ENCODE peak calls at places on chromosome 11, in six cellular contexts. S, N, M, K, E and I are unnamed samples.

GRCh38 chr11:66451663-66452062 is 13.0 kb upstream of the MRPL11 start:
- DNase-seq in S (no peak), N (no peak), M (no peak), K (no peak), E (no peak), I (no peak)

GRCh38 chr11:122706689-122707088 is 51.2 kb downstream of the UBASH3B start:
- DNase-seq in S (no peak), N (no peak), M (no peak), K (no peak), E (no peak), I (no peak)

GRCh38 chr11:110763249-110764011 is 51.2 kb upstream of the ARHGAP20 start:
- DNase-seq in S (peak), N (peak), M (no peak), K (no peak), E (no peak), I (no peak)

GRCh38 chr11:73244589-73245240 is 26.6 kb downstream of the P2RY2 start:
- DNase-seq in S (no peak), N (no peak), M (no peak), K (no peak), E (no peak), I (no peak)

GRCh38 chr11:126917531-126918204 is 82.9 kb downstream of the KIRREL3 start:
- DNase-seq in S (no peak), N (no peak), M (peak), K (no peak), E (no peak), I (peak)

GRCh38 chr11:33898957-33899356 is 7.1 kb upstream of the LMO2 start:
- DNase-seq in S (no peak), N (no peak), M (no peak), K (no peak), E (no peak), I (no peak)

GRCh38 chr11:130043575-130043974 is 26.1 kb upstream of the APLP2 start:
- DNase-seq in S (peak), N (no peak), M (no peak), K (no peak), E (no peak), I (no peak)

GRCh38 chr11:96207459-96208449 is 135.2 kb downstream of the MAML2 start:
- DNase-seq in S (peak), N (no peak), M (no peak), K (no peak), E (no peak), I (no peak)

GRCh38 chr11:107179829-107180228 is 161.6 kb upstream of the GUCY1A2 start:
- DNase-seq in S (no peak), N (no peak), M (no peak), K (no peak), E (no peak), I (no peak)

GRCh38 chr11:7281083-7281482 is 29.4 kb downstream of the SYT9 start:
- DNase-seq in S (peak), N (no peak), M (no peak), K (no peak), E (no peak), I (no peak)

GRCh38 chr11:68128682-68129327 is 7.6 kb upstream of the CHKA start:
- DNase-seq in S (peak), N (peak), M (no peak), K (peak), E (peak), I (no peak)

GRCh38 chr11:74443071-74443864 is 24.1 kb downstream of the KCNE3 start:
- DNase-seq in S (peak), N (peak), M (no peak), K (no peak), E (no peak), I (no peak)

GRCh38 chr11:118609380-118610219 is 2.2 kb downstream of the PHLDB1 start:
- DNase-seq in S (peak), N (no peak), M (peak), K (no peak), E (no peak), I (peak)

GRCh38 chr11:116582621-116583020 is 190.2 kb downstream of the BUD13 start:
- DNase-seq in S (no peak), N (no peak), M (no peak), K (no peak), E (no peak), I (no peak)

GRCh38 chr11:3671334-3672254 is at the start of gene CHRNA10:
- DNase-seq in S (no peak), N (no peak), M (no peak), K (no peak), E (no peak), I (no peak)

GRCh38 chr11:10076458-10077141 is 217.4 kb downstream of the SBF2 start:
- DNase-seq in S (peak), N (no peak), M (peak), K (no peak), E (peak), I (peak)

GRCh38 chr11:65310215-65310614 is 4.5 kb upstream of the CDC42EP2 start:
- DNase-seq in S (no peak), N (peak), M (no peak), K (no peak), E (peak), I (no peak)

GRCh38 chr11:134561348-134561720 is 149.3 kb upstream of the B3GAT1 start:
- DNase-seq in S (no peak), N (peak), M (no peak), K (no peak), E (no peak), I (no peak)

GRCh38 chr11:16240687-16241086 is 115.7 kb downstream of the SOX6 start:
- DNase-seq in S (no peak), N (no peak), M (no peak), K (no peak), E (no peak), I (no peak)

GRCh38 chr11:128587415-128587814 is at the start of gene ETS1:
- DNase-seq in S (peak), N (no peak), M (no peak), K (no peak), E (no peak), I (no peak)

GRCh38 chr11:36774603-36775002 is 176.6 kb upstream of the RAG2 start:
- DNase-seq in S (no peak), N (no peak), M (no peak), K (no peak), E (no peak), I (no peak)

GRCh38 chr11:36431429-36432092 is 78.5 kb downstream of the TRAF6 start:
- DNase-seq in S (peak), N (peak), M (peak), K (peak), E (peak), I (no peak)

GRCh38 chr11:45168366-45169130 is 22.1 kb downstream of the PRDM11 start:
- DNase-seq in S (no peak), N (no peak), M (no peak), K (no peak), E (no peak), I (no peak)

GRCh38 chr11:8090756-8091155 is 9.7 kb downstream of the TUB start:
- DNase-seq in S (peak), N (no peak), M (peak), K (peak), E (peak), I (no peak)

GRCh38 chr11:102452461-102453285 is at the start of gene TMEM123:
- DNase-seq in S (peak), N (peak), M (peak), K (peak), E (peak), I (peak)
- TF ChIP-seq CTCF in S (no peak), N (no peak), M (no peak), K (no peak), E (no peak), I (no peak)

GRCh38 chr11:75554258-75555022 is 7.6 kb upstream of the SERPINH1 start:
- DNase-seq in S (peak), N (peak), M (no peak), K (peak), E (peak), I (no peak)
- H3K4me3 ChIP-seq in S (no peak), N (no peak), M (no peak), K (peak), E (peak), I (no peak)

GRCh38 chr11:64148917-64149617 is 16.8 kb downstream of the MACROD1 start:
- DNase-seq in S (no peak), N (no peak), M (no peak), K (no peak), E (no peak), I (no peak)
- TF ChIP-seq CTCF in S (no peak), N (no peak), M (no peak), K (no peak), E (peak), I (no peak)

GRCh38 chr11:113475160-113475761 is at the start of gene DRD2:
- DNase-seq in S (no peak), N (no peak), M (no peak), K (no peak), E (no peak), I (no peak)
- H3K4me3 ChIP-seq in S (no peak), N (no peak), M (no peak), K (no peak), E (no peak), I (no peak)

DNA sequence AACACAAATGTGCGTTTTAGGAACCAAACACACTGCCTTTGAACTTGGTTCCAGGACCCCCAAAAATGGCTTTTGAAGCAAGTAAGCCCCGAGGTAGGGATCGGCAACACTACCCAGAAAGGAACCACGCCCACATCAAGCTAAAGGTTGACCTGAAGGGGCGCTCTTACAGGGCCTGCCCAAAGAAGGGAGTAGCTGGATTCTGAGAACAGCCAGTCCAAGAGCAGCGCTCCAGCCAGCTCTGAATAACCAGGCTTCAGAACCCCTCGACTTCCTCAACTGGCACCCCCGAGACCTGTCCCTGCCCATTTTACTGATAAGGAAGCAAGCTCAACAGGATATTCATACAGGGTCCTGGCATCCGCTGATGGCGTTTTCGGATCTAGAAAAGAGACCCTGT is 18.9 kb upstream of the MOB2 start:
- DNase-seq in S (no peak), N (no peak), M (no peak), K (no peak), E (no peak), I (no peak)
- TF ChIP-seq CTCF in S (peak), N (no peak), M (no peak), K (no peak), E (no peak), I (no peak)